ENCODE peak calls at places on chromosomes 5 and 9, in four cellular contexts. F is K562, A is HepG2, B is GM12878. N is an unnamed sample.

GRCh38 chr5:90899014-90899604 is 340.5 kb downstream of the ADGRV1 start:
- DNase-seq in B (no peak), A (peak), F (no peak), N (no peak)

GRCh38 chr5:157509587-157509986 is 49.6 kb downstream of the NIPAL4 start:
- DNase-seq in A (no peak), F (no peak), B (no peak), N (no peak)

GRCh38 chr5:129079496-129079895 is 15.1 kb upstream of the ISOC1 start:
- DNase-seq in F (no peak), B (no peak), A (no peak), N (no peak)

GRCh38 chr5:119343766-119344165 is 12.1 kb upstream of the TNFAIP8 start:
- DNase-seq in A (no peak), B (peak), F (no peak), N (no peak)

GRCh38 chr5:43073597-43074546 is 33.8 kb upstream of the ANXA2R start:
- DNase-seq in F (peak), B (no peak), A (peak), N (peak)

GRCh38 chr5:151825445-151825844 is 53.7 kb downstream of the G3BP1 start:
- DNase-seq in A (peak), F (peak), B (peak), N (peak)

GRCh38 chr5:150144211-150144801 is 11.3 kb downstream of the PDGFRB start:
- DNase-seq in A (no peak), B (no peak), F (peak), N (no peak)

GRCh38 chr9:91298304-91298703 is 63.4 kb downstream of the AUH start:
- DNase-seq in B (no peak), F (no peak), A (no peak), N (no peak)

GRCh38 chr5:139639619-139640431 is 8.3 kb upstream of the CXXC5 start:
- DNase-seq in F (no peak), A (no peak), B (no peak), N (peak)

GRCh38 chr5:158773151-158773550 is 326.6 kb downstream of the EBF1 start:
- DNase-seq in A (no peak), F (no peak), B (no peak), N (no peak)

GRCh38 chr9:75181748-75182147 is 93.4 kb downstream of the OSTF1 start:
- DNase-seq in F (peak), B (no peak), A (no peak), N (no peak)

GRCh38 chr9:86939311-86939710 is 8.0 kb downstream of the GAS1 start:
- DNase-seq in F (no peak), A (no peak), B (no peak), N (no peak)

GRCh38 chr9:12819436-12820185 is 44.8 kb downstream of the LURAP1L start:
- DNase-seq in F (peak), B (no peak), A (peak), N (peak)

GRCh38 chr9:137918331-137919094 is 40.9 kb downstream of the CACNA1B start:
- DNase-seq in A (no peak), B (no peak), F (no peak), N (no peak)

GRCh38 chr5:103148213-103148612 is 28.1 kb downstream of the PPIP5K2 start:
- DNase-seq in A (no peak), F (no peak), B (no peak), N (no peak)

GRCh38 chr5:132190161-132190817 is 37.4 kb downstream of the P4HA2 start:
- DNase-seq in A (peak), F (peak), B (no peak), N (no peak)

GRCh38 chr9:97555164-97555563 is 53.7 kb downstream of the TMOD1 start:
- DNase-seq in A (no peak), B (no peak), F (no peak), N (no peak)

GRCh38 chr9:33143241-33143642 is 23.9 kb downstream of the B4GALT1 start:
- DNase-seq in A (peak), B (no peak), F (no peak), N (no peak)

GRCh38 chr5:132060501-132061161 is at the start of gene IL3:
- DNase-seq in F (no peak), B (no peak), A (no peak), N (no peak)

GRCh38 chr9:127852829-127853228 is 1.6 kb downstream of the ENG start:
- DNase-seq in F (no peak), A (no peak), B (no peak), N (no peak)

GRCh38 chr9:127856094-127856740 is 1.8 kb upstream of the ENG start:
- DNase-seq in F (no peak), B (no peak), A (no peak), N (no peak)

GRCh38 chr9:127853312-127854168 is 918 bp downstream of the ENG start:
- DNase-seq in B (no peak), F (no peak), A (no peak), N (no peak)

GRCh38 chr9:127855522-127855921 is 1.1 kb upstream of the ENG start:
- DNase-seq in B (no peak), F (no peak), A (no peak), N (no peak)

DNA sequence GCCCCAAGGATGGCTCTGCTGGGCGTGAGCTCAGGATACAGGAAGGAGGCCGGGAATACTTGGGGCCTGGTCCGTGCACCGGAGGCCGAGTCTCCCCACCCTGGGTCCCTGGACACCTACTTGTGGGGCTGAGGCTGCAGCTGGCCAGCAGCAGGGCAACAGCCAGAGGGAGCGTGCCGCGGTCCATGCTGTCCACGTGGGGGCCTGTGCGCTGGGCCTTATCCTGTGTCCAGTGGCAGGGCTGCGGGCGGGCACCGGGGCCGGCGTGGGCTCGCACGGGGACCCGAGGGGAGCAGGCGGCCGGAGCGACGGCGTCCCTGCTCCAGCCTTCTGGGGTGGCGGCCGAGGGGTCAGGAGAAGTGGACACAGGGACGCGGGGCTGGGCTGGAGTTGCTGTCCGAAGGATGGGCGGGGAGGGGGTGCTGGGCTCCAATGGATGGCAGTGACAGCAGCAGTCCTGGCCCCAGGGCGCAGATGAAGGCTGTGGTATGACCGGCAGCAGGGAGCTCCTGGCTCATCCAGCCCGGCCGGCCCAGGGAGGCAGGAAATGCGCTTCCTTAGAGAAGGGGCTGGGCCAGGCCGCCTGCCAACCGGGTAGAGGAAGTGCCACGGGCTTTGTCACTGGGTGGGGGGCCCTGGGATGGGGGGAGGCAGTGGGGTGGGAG is at the start of gene ENG:
- DNase-seq in F (no peak), B (no peak), A (no peak), N (no peak)
- TF ChIP-seq TAF1 in F (no peak), B (no peak), A (no peak), N (no peak)

GRCh38 chr5:108437425-108437824 is 55.5 kb upstream of the FBXL17 start:
- DNase-seq in F (no peak), A (no peak), B (no peak), N (no peak)
- TF ChIP-seq HDAC2 in F (no peak), A (no peak), B (no peak), N (no peak)

GRCh38 chr9:73146113-73146815 is 5.4 kb upstream of the ANXA1 start:
- DNase-seq in B (no peak), A (no peak), F (peak), N (no peak)
- TF ChIP-seq TAF1 in B (no peak), A (no peak), F (no peak), N (no peak)

GRCh38 chr5:165321912-165322311 is 1816.5 kb downstream of the MAT2B start:
- DNase-seq in B (no peak), F (no peak), A (no peak), N (no peak)
- TF ChIP-seq HDAC2 in B (no peak), F (no peak), A (no peak), N (no peak)

DNA sequence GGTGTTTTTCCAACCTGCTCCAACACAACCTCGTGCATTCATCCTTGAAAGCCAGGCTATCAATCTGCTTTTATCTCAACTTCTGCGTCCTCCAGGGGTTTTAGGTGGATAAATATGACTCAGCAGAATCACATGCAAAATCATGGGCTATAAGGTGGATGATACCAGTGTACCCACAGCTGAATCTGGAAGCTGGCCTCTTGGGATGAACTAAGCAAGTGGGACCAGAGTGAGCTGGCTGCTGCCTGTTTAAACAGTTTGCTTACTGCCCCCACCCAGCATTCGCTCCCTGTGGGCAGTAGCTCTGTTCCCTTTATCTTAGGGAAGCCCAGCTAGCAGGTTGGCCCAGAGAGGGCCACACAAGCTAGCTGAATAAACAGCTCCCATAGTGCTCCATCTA is 194.0 kb downstream of the CRB2 start:
- DNase-seq in F (no peak), A (no peak), B (no peak), N (no peak)
- TF ChIP-seq TAF1 in F (no peak), A (no peak), B (no peak), N (no peak)

DNA sequence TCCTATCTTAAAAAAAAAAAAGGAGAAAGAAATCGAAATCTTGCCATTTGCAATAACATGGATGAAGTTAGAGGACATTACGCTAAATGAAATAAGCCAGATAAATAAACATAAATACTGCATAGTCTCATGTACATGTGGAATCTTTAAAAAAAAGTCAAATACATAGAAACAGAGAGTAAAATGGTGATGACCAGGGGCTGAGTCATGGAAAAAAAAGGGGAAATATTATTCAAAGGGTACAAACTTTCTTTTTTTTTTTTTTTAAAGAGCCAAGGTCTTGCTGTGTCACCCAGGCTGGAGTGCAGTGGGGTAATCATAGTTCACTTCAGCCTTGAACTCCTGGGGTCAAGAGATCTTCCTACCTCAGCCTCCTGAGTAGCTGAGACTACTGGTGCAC is 310.1 kb downstream of the ZNF608 start:
- DNase-seq in B (no peak), A (no peak), F (no peak), N (no peak)
- TF ChIP-seq HDAC2 in B (no peak), A (no peak), F (no peak), N (no peak)